ENCODE peak calls at places on chromosomes 7 and 10, in nine cellular contexts. U is ecto neural progenitor cell; T is activated naive CD4-positive, alpha-beta T cell treated with anti-CD3 and anti-CD28 coated beads for 36 hours; J is HuH-7; F is small intestine; K is LoVo; E is psoas muscle; H is omental fat pad; Z is NT2/D1. X is an unnamed sample.

GRCh38 chr7:2138146-2138765 is 94.5 kb downstream of the MAD1L1 start:
- DNase-seq in U (no peak), T (peak; percentile 70), J (no peak), F (no peak), K (no peak), E (no peak), H (no peak), Z (no peak), X (no peak)

GRCh38 chr10:132078746-132079345 is 13.1 kb downstream of the JAKMIP3 start:
- DNase-seq in U (peak; percentile 49), T (no peak), J (no peak), F (no peak), K (no peak), E (no peak), H (no peak), Z (no peak), X (no peak)

GRCh38 chr10:110042181-110042580 is 34.4 kb downstream of the ADD3 start:
- DNase-seq in U (no peak), T (no peak), J (no peak), F (no peak), K (no peak), E (no peak), H (no peak), Z (no peak), X (no peak)

GRCh38 chr10:100802196-100802595 is 56.8 kb downstream of the PAX2 start:
- DNase-seq in U (no peak), T (no peak), J (no peak), F (no peak), K (no peak), E (no peak), H (peak; percentile 11), Z (no peak), X (no peak)

GRCh38 chr7:77866791-77867190 is 68.2 kb downstream of the PHTF2 start:
- DNase-seq in U (no peak), T (no peak), J (no peak), F (peak; percentile 59), K (peak; percentile 15), E (no peak), H (no peak), Z (no peak), X (no peak)

GRCh38 chr7:140831724-140832123 is 93.0 kb downstream of the BRAF start:
- DNase-seq in U (no peak), T (no peak), J (no peak), F (no peak), K (no peak), E (no peak), H (no peak), Z (no peak), X (no peak)

GRCh38 chr7:110442386-110442837 is 648.5 kb upstream of the LRRN3 start:
- DNase-seq in U (peak; percentile 58), T (peak; percentile 46), J (peak; percentile 56), F (peak; percentile 10), K (peak; percentile 33), E (no peak), H (no peak), Z (peak; percentile 64), X (peak; percentile 78)

GRCh38 chr10:507908-508444 is 181.5 kb downstream of the DIP2C start:
- DNase-seq in U (no peak), T (no peak), J (no peak), F (no peak), K (no peak), E (no peak), H (no peak), Z (no peak), X (no peak)

GRCh38 chr7:158431941-158432347 is 155.7 kb downstream of the PTPRN2 start:
- DNase-seq in U (no peak), T (no peak), J (no peak), F (peak; percentile 57), K (peak; percentile 59), E (peak; percentile 54), H (peak; percentile 42), Z (no peak), X (no peak)

GRCh38 chr7:73447121-73447520 is 13.5 kb downstream of the FZD9 start:
- DNase-seq in U (no peak), T (no peak), J (no peak), F (no peak), K (no peak), E (no peak), H (no peak), Z (no peak), X (no peak)

GRCh38 chr7:142581341-142581740 is 167.9 kb upstream of the PRSS1 start:
- DNase-seq in U (no peak), T (peak; percentile 44), J (no peak), F (no peak), K (no peak), E (no peak), H (no peak), Z (no peak), X (no peak)

GRCh38 chr7:154884348-154884920 is 118.5 kb downstream of the PAXIP1 start:
- DNase-seq in U (no peak), T (no peak), J (no peak), F (no peak), K (no peak), E (no peak), H (no peak), Z (no peak), X (no peak)

GRCh38 chr7:110645616-110646015 is 445.3 kb upstream of the LRRN3 start:
- DNase-seq in U (no peak), T (no peak), J (no peak), F (no peak), K (no peak), E (no peak), H (no peak), Z (no peak), X (no peak)

GRCh38 chr7:64946772-64947171 is 43.7 kb downstream of the ZNF273 start:
- DNase-seq in U (peak; percentile 62), T (peak; percentile 58), J (peak; percentile 91), F (no peak), K (no peak), E (no peak), H (no peak), Z (peak; percentile 59), X (peak; percentile 50)